ENCODE peak calls at places on chromosomes 2 and 18, in eight cellular contexts. I is NT2/D1; M is cardiac muscle cell; A is GM12865; S is CD4-positive, CD25-positive, alpha-beta regulatory T cell; J is HCT116; F is vagina; O is brain microvascular endothelial cell. N is an unnamed sample.
A peak's percentile ranks its signal among the peaks of the same experiment; 100 is the strongest.

GRCh38 chr2:240518981-240519380 is 38.8 kb downstream of the ANKMY1 start:
- DNase-seq in A (no peak), O (no peak), I (no peak), F (peak; percentile 52), J (no peak), S (no peak), M (no peak), N (no peak)

GRCh38 chr2:237479747-237480146 is 7.3 kb upstream of the MLPH start:
- DNase-seq in A (no peak), O (no peak), J (no peak), S (no peak), F (no peak), M (no peak), I (no peak), N (no peak)

GRCh38 chr18:22088029-22088428 is 81.4 kb upstream of the GATA6 start:
- DNase-seq in M (no peak), O (no peak), J (no peak), A (no peak), I (no peak), F (no peak), S (no peak), N (no peak)

GRCh38 chr18:69897397-69898108 is 50.1 kb downstream of the CD226 start:
- DNase-seq in O (no peak), I (no peak), J (no peak), F (no peak), M (no peak), S (peak; percentile 44), A (peak; percentile 9), N (no peak)

GRCh38 chr2:164114937-164115336 is 379.1 kb upstream of the FIGN start:
- DNase-seq in O (no peak), S (no peak), I (no peak), F (no peak), A (no peak), J (no peak), M (no peak), N (no peak)

GRCh38 chr18:21505231-21505630 is 95.3 kb downstream of the ESCO1 start:
- DNase-seq in A (no peak), I (no peak), F (no peak), J (no peak), M (no peak), O (no peak), S (no peak), N (no peak)

GRCh38 chr2:83196225-83196624 is 1262.9 kb downstream of the SUCLG1 start:
- DNase-seq in A (no peak), J (peak; percentile 1), S (no peak), I (no peak), O (peak; percentile 27), F (no peak), M (peak; percentile 80), N (peak; percentile 5)

GRCh38 chr18:5197461-5197860 is 404 bp upstream of the AKAIN1 start:
- DNase-seq in S (no peak), O (no peak), J (no peak), I (no peak), A (no peak), M (no peak), F (no peak), N (no peak)

GRCh38 chr2:32801741-32802140 is 145.0 kb upstream of the LTBP1 start:
- DNase-seq in F (no peak), S (no peak), I (no peak), O (no peak), A (no peak), M (no peak), J (no peak), N (no peak)

GRCh38 chr18:7541835-7542234 is 25.3 kb upstream of the PTPRM start:
- DNase-seq in J (no peak), O (no peak), M (no peak), A (no peak), F (no peak), I (no peak), S (no peak), N (no peak)

GRCh38 chr2:106299696-106300095 is 105.6 kb upstream of the UXS1 start:
- DNase-seq in O (no peak), S (no peak), M (no peak), F (no peak), I (no peak), A (no peak), J (no peak), N (no peak)

GRCh38 chr2:96538487-96539214 is 2.1 kb downstream of the ARID5A start:
- DNase-seq in O (peak; percentile 47), J (no peak), F (no peak), A (peak; percentile 82), S (peak; percentile 91), M (peak; percentile 59), I (peak; percentile 95), N (no peak)

GRCh38 chr2:195737531-195738162 is 80.6 kb downstream of the SLC39A10 start:
- DNase-seq in M (no peak), A (no peak), F (no peak), O (no peak), J (no peak), S (no peak), I (no peak), N (peak; percentile 67)

GRCh38 chr18:57792741-57793629 is 10.1 kb downstream of the ATP8B1 start:
- DNase-seq in A (no peak), M (peak; percentile 24), F (no peak), I (no peak), S (no peak), O (no peak), J (no peak), N (no peak)

GRCh38 chr2:14790041-14790640 is 157.6 kb downstream of the LRATD1 start:
- DNase-seq in O (no peak), M (no peak), I (no peak), F (no peak), S (no peak), J (no peak), A (no peak), N (no peak)

GRCh38 chr2:100643906-100644501 is 81.2 kb downstream of the PDCL3 start:
- DNase-seq in J (no peak), I (no peak), M (no peak), F (no peak), S (peak; percentile 73), A (no peak), O (no peak), N (no peak)

GRCh38 chr2:218880749-218881594 is at the start of gene WNT10A:
- DNase-seq in O (no peak), M (no peak), A (no peak), S (no peak), I (no peak), F (no peak), J (no peak), N (no peak)
- H3K4me3 ChIP-seq in O (no peak within 1 kb of the TSS), M (no peak within 1 kb of the TSS), A (peak within 1 kb of the TSS; percentile 68), S (peak within 1 kb of the TSS; percentile 75), I (peak within 1 kb of the TSS; percentile 27), F (peak within 1 kb of the TSS; percentile 33), J (peak within 1 kb of the TSS; percentile 28), N (no peak within 1 kb of the TSS)

DNA sequence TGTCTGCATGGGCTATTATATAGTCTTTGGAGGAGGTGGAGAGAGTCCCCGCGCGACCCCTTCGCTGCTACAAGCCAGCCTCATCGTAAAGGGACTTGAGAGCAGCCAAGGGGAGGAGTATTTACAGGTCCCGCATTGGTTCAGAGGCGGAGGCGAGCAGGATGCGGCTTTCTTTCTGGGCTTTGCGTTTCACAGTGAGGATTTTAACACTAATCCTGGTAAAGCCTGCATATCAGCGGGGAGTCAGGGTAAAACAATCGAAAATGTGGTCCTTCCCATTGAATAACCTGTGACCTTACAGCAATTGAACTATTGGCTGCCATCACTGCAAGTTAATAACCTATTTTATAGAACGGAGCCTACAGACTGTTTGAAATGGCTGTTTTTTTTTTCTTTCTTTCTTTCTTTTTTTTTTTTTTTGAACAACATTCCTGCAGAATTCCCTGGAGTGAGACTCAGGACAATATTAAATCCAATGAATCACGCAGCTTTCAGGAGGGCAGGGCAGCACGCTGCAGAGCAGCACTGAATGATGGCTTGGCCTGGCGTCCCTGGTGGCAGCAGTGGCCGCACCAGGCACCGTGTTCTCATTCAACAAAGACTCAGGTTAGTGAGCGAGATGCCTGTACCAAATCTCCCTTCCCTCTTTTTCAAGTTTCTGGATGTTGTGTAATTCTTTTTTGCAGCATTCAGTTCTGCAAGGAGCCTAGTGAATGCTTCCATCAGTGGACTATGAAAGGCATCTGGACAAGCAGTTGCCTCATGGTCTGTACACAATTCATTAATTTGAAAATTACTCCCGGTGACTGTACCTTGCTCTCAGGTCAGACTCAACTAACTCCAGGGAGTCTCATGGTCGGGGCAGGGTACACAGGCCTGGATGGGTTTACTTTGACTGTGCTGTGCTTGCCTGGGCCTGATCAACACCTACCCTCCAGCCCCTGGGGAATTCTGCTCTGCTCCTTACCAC is 19.8 kb downstream of the SMIM21 start:
- DNase-seq in J (no peak), A (no peak), I (peak; percentile 51), S (no peak), F (no peak), M (peak; percentile 23), O (no peak), N (no peak)
- H3K4me3 ChIP-seq in J (no peak overlapping the region), A (no peak overlapping the region), I (no peak overlapping the region), S (no peak overlapping the region), F (no peak overlapping the region), M (no peak overlapping the region), O (no peak overlapping the region), N (no peak overlapping the region)

GRCh38 chr2:176104338-176105077 is 2.6 kb upstream of the HOXD11 start:
- DNase-seq in S (no peak), I (no peak), A (no peak), F (no peak), J (no peak), M (no peak), O (no peak), N (no peak)
- H3K4me3 ChIP-seq in S (no peak overlapping the region), I (peak overlapping the region; percentile 41), A (no peak overlapping the region), F (peak overlapping the region; percentile 59), J (no peak overlapping the region), M (no peak overlapping the region), O (no peak overlapping the region), N (peak overlapping the region; percentile 3)

DNA sequence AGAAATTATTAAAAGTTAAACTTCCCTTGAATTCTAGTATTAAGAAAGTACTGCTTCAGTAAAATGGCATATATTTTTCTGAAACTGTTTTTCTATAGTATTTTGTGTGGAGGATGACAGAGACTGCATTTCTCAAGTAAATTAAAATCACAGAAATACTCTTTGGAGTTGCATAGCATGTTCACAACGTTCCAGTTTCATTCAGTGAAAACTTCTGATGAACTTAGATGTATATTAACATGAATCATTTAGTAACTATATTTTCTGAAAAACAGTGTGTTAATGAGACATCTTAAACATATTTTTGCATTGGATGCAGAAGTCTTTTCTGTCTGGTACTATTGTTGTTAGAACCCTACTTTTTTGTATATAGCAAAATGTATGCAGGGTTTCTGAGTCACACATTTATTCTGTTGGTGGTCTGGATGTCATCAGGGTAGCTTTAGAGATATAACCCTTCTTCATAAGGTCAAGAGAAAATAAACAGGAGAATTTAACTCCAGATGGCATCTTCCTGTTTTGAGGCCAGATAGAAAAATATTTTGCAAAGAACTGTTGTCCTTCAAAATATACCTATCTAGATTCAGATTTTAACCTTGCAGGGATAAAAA is 5.1 kb downstream of the COL3A1 start:
- DNase-seq in J (no peak), S (no peak), F (no peak), O (no peak), A (no peak), I (no peak), M (peak; percentile 67), N (no peak)
- H3K4me3 ChIP-seq in J (no peak overlapping the region), S (no peak overlapping the region), F (peak overlapping the region; percentile 20), O (peak overlapping the region; percentile 2), A (no peak overlapping the region), I (no peak overlapping the region), M (no peak overlapping the region), N (peak overlapping the region; percentile 60)

GRCh38 chr2:19762959-19763605 is 138.7 kb downstream of the TTC32 start:
- DNase-seq in S (no peak), I (no peak), J (no peak), M (no peak), F (no peak), A (no peak), O (no peak), N (no peak)
- H3K4me3 ChIP-seq in S (no peak overlapping the region), I (no peak overlapping the region), J (no peak overlapping the region), M (no peak overlapping the region), F (no peak overlapping the region), A (no peak overlapping the region), O (no peak overlapping the region), N (no peak overlapping the region)

N was measured in AG04449.